ENCODE peak calls at places on chromosomes 2 and 18, in six cellular contexts. P, A, N, T, E and U are unnamed samples.

GRCh38 chr2:3482363-3482821 is 36.9 kb downstream of the ADI1 start:
- DNase-seq in P (no peak), A (no peak), N (no peak), T (no peak), E (no peak), U (no peak)

GRCh38 chr2:113217455-113218282 is 43.9 kb downstream of the PSD4 start:
- DNase-seq in P (no peak), A (no peak), N (no peak), T (no peak), E (no peak), U (no peak)

GRCh38 chr2:39845460-39846146 is 66.5 kb upstream of the THUMPD2 start:
- DNase-seq in P (no peak), A (no peak), N (no peak), T (no peak), E (no peak), U (no peak)

GRCh38 chr2:231795525-231796327 is 9.5 kb downstream of the COPS7B start:
- DNase-seq in P (no peak), A (no peak), N (peak; percentile 35), T (no peak), E (no peak), U (peak; percentile 62)

GRCh38 chr2:145569108-145569507 is 1049.2 kb upstream of the ZEB2 start:
- DNase-seq in P (no peak), A (no peak), N (no peak), T (no peak), E (no peak), U (no peak)

GRCh38 chr2:10487144-10488104 is 39.3 kb upstream of the ODC1 start:
- DNase-seq in P (peak; percentile 37), A (no peak), N (no peak), T (no peak), E (peak; percentile 76), U (no peak)

GRCh38 chr2:232980683-232981082 is 32.4 kb downstream of the NGEF start:
- DNase-seq in P (no peak), A (no peak), N (no peak), T (no peak), E (peak; percentile 69), U (no peak)

GRCh38 chr2:121821476-121822158 is 66.2 kb downstream of the TSN start:
- DNase-seq in P (no peak), A (no peak), N (no peak), T (no peak), E (no peak), U (no peak)

GRCh38 chr2:152715854-152716428 is 1.3 kb downstream of the PRPF40A start:
- DNase-seq in P (no peak), A (no peak), N (peak; percentile 81), T (no peak), E (no peak), U (peak; percentile 5)

GRCh38 chr2:70939847-70940580 is 4.3 kb downstream of the ATP6V1B1 start:
- DNase-seq in P (no peak), A (no peak), N (no peak), T (no peak), E (peak; percentile 66), U (no peak)

GRCh38 chr2:215830313-215830712 is 183.0 kb downstream of the MREG start:
- DNase-seq in P (no peak), A (no peak), N (no peak), T (no peak), E (no peak), U (no peak)

GRCh38 chr2:119248751-119249150 is 25.1 kb downstream of the STEAP3 start:
- DNase-seq in P (peak; percentile 6), A (no peak), N (no peak), T (no peak), E (no peak), U (no peak)

GRCh38 chr18:22983175-22983574 is 50.0 kb downstream of the RBBP8 start:
- DNase-seq in P (no peak), A (no peak), N (peak; percentile 52), T (no peak), E (no peak), U (no peak)

GRCh38 chr2:61255580-61256437 is 93.8 kb downstream of the C2orf74 start:
- DNase-seq in P (no peak), A (no peak), N (no peak), T (peak; percentile 82), E (no peak), U (no peak)

GRCh38 chr18:9608728-9609127 is 5.6 kb downstream of the PPP4R1 start:
- DNase-seq in P (no peak), A (no peak), N (no peak), T (no peak), E (no peak), U (no peak)

GRCh38 chr2:164757934-164758695 is 83.5 kb downstream of the COBLL1 start:
- DNase-seq in P (no peak), A (no peak), N (no peak), T (peak; percentile 66), E (no peak), U (no peak)

GRCh38 chr2:220078439-220078838 is 451.0 kb downstream of the SLC4A3 start:
- DNase-seq in P (no peak), A (no peak), N (no peak), T (no peak), E (no peak), U (no peak)

GRCh38 chr18:62438876-62439275 is 83.9 kb upstream of the ZCCHC2 start:
- DNase-seq in P (no peak), A (no peak), N (no peak), T (no peak), E (no peak), U (no peak)

GRCh38 chr18:26772691-26773090 is 92.8 kb downstream of the AQP4 start:
- DNase-seq in P (no peak), A (no peak), N (no peak), T (no peak), E (no peak), U (no peak)